ENCODE peak calls at places on chromosomes 5 and 9, in four cellular contexts. U is uterus, Q is tibial nerve, Y is IMR-90. C is an unnamed sample. For H3K4me1, the result is how much of the 10 kb centered on the place peaks cover.

GRCh38 chr9:92208693-92209524 is 84.6 kb downstream of the IARS1 start:
- DNase-seq in U (no peak), Q (no peak), Y (peak), C (no peak)

GRCh38 chr5:1537166-1538154 is 13.7 kb upstream of the LPCAT1 start:
- DNase-seq in Y (no peak), U (peak), Q (no peak), C (no peak)

GRCh38 chr9:133509179-133510083 is 15.3 kb downstream of the MYMK start:
- DNase-seq in Y (no peak), U (no peak), Q (no peak), C (peak)

GRCh38 chr5:140240987-140241706 is 61.8 kb downstream of the PFDN1 start:
- DNase-seq in U (peak), Y (peak), Q (peak), C (no peak)

GRCh38 chr5:32172908-32173393 is 1.2 kb downstream of the GOLPH3 start:
- DNase-seq in U (no peak), Q (no peak), Y (no peak), C (peak)

GRCh38 chr5:171528865-171529264 is 109.4 kb downstream of the FGF18 start:
- DNase-seq in Q (no peak), U (no peak), Y (no peak), C (no peak)

GRCh38 chr5:68376931-68377330 is 161.4 kb downstream of the PIK3R1 start:
- DNase-seq in Y (no peak), U (no peak), Q (no peak), C (no peak)

GRCh38 chr5:179371123-179371515 is 25.9 kb upstream of the ADAMTS2 start:
- DNase-seq in Y (no peak), Q (no peak), U (no peak), C (no peak)

GRCh38 chr9:104700306-104700705 is 6.0 kb downstream of the OR13D1 start:
- DNase-seq in Y (no peak), Q (no peak), U (no peak), C (no peak)

GRCh38 chr5:128673411-128673957 is 135.4 kb upstream of the FBN2 start:
- DNase-seq in Q (no peak), Y (no peak), U (no peak), C (no peak)

GRCh38 chr5:154191467-154192261 is 1.1 kb downstream of the GALNT10 start:
- DNase-seq in U (no peak), Y (peak), Q (no peak), C (no peak)

GRCh38 chr5:171614511-171614910 is 171.1 kb upstream of the SMIM23 start:
- DNase-seq in Q (no peak), U (no peak), Y (no peak), C (no peak)

GRCh38 chr9:33320568-33321261 is 30.4 kb downstream of the NFX1 start:
- DNase-seq in Y (peak), Q (no peak), U (no peak), C (no peak)

GRCh38 chr5:1437452-1437851 is 7.8 kb downstream of the SLC6A3 start:
- DNase-seq in Y (peak), Q (no peak), U (no peak), C (no peak)

GRCh38 chr5:60526336-60526875 is 173.6 kb downstream of the DEPDC1B start:
- DNase-seq in Q (no peak), Y (no peak), U (no peak), C (no peak)

GRCh38 chr9:95732803-95733686 is 142.4 kb upstream of the ERCC6L2 start:
- DNase-seq in Q (no peak), Y (no peak), U (no peak), C (no peak)

GRCh38 chr5:88760512-88760911 is 122.5 kb downstream of the MEF2C start:
- DNase-seq in Q (no peak), U (no peak), Y (no peak), C (no peak)

GRCh38 chr9:129197978-129198736 is 20.1 kb upstream of the IER5L start:
- DNase-seq in U (peak), Y (peak), Q (peak), C (no peak)

GRCh38 chr9:121277026-121277425 is 9.1 kb downstream of the GSN start:
- DNase-seq in Q (no peak), Y (no peak), U (no peak), C (no peak)

GRCh38 chr5:141003791-141004601 is 37.7 kb downstream of the PCDHAC2 start:
- DNase-seq in Y (no peak), U (no peak), Q (no peak), C (no peak)

GRCh38 chr5:160071521-160072299 is 47.5 kb downstream of the PWWP2A start:
- DNase-seq in U (peak), Y (no peak), Q (no peak), C (no peak)

GRCh38 chr9:133200631-133201030 is 8.4 kb downstream of the OBP2B start:
- DNase-seq in Y (no peak), Q (no peak), U (no peak), C (no peak)

GRCh38 chr9:97412628-97413382 is 909 bp downstream of the TDRD7 start:
- DNase-seq in Y (peak), Q (no peak), U (no peak), C (no peak)

GRCh38 chr5:60844429-60844890 is 391 bp upstream of the ELOVL7 start:
- DNase-seq in Q (no peak), Y (peak), U (no peak), C (no peak)

GRCh38 chr5:146426853-146427618 is 20.1 kb upstream of the TCERG1 start:
- DNase-seq in U (no peak), Y (peak), Q (no peak), C (peak)

GRCh38 chr5:132414634-132415377 is 45.3 kb downstream of the SLC22A5 start:
- DNase-seq in Q (no peak), U (no peak), Y (no peak), C (no peak)

GRCh38 chr5:143812085-143812705 is at the start of gene HMHB1:
- DNase-seq in U (no peak), Y (no peak), Q (no peak), C (no peak)

GRCh38 chr9:130290353-130291181 is 25.0 kb downstream of the HMCN2 start:
- DNase-seq in Q (no peak), Y (no peak), U (peak), C (no peak)

GRCh38 chr9:20989923-20990341 is 41.5 kb downstream of the HACD4 start:
- DNase-seq in U (no peak), Q (no peak), Y (no peak), C (no peak)

GRCh38 chr9:75998107-75998780 is 107.8 kb downstream of the PCSK5 start:
- DNase-seq in U (no peak), Y (no peak), Q (no peak), C (no peak)

GRCh38 chr9:13665418-13666066 is 386.1 kb upstream of the MPDZ start:
- DNase-seq in U (no peak), Y (peak), Q (no peak), C (no peak)

GRCh38 chr9:22157271-22157670 is 148.2 kb upstream of the CDKN2B start:
- DNase-seq in U (no peak), Q (no peak), Y (peak), C (no peak)

GRCh38 chr9:121972501-121972981 is 120.6 kb downstream of the TTLL11 start:
- DNase-seq in Q (no peak), U (no peak), Y (peak), C (no peak)

GRCh38 chr9:127267793-127268507 is 3.4 kb downstream of the GARNL3 start:
- DNase-seq in Y (no peak), U (no peak), Q (no peak), C (no peak)

GRCh38 chr9:127262621-127263020 is 2.0 kb upstream of the GARNL3 start:
- DNase-seq in Q (no peak), Y (peak), U (no peak), C (no peak)

GRCh38 chr9:127264462-127265040 is at the start of gene GARNL3:
- DNase-seq in Y (no peak), Q (no peak), U (no peak), C (no peak)

GRCh38 chr9:127263244-127263643 is 1.3 kb upstream of the GARNL3 start:
- DNase-seq in U (no peak), Y (no peak), Q (no peak), C (no peak)

DNA sequence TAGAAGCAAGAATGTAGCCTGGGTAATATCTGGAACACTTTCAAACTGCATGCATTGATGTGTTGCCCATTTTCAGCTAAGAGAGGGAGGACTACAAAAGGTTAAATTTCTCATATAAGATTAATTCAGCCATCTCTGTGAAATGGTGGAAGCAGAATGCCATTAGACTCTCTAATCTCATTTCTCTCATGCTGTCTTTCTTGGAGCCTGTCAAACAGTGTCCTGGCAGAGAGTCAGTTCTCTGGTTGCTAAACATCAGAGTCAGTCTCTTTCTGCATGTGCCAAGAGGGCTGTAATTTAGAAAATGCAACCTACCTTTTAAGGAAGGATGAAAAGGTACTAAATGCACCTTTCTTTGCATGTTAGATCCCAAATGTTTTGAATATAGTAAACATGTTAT is 910 bp upstream of the GARNL3 start:
- DNase-seq in U (no peak), Q (no peak), Y (peak), C (no peak)
- H3K4me1 ChIP-seq in U (under half), Q (under half), Y (under half), C (under half)

DNA sequence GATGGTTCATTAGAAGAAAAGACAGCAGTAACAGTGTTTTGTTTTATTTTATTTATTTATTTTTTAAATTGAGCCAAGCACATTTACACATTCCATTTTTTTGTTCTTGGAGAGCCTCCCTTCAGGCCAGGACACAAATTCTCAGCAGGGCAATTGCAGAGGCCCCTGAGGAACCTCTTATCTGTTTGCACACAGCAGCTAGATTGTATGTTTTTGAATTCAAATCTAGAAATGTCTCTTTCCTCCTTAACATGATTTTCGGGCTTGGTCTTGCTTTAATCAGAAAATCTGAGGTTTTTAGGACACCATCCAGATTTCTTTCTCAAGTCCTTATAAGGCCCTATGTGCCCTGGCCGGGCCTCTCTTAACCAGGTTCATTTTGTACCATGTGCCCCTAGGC is 76.0 kb downstream of the PRR16 start:
- DNase-seq in U (no peak), Q (no peak), Y (no peak), C (no peak)
- H3K4me1 ChIP-seq in U (under half), Q (under half), Y (under half), C (under half)

GRCh38 chr5:77409870-77410621 is 82.1 kb downstream of the WDR41 start:
- DNase-seq in U (no peak), Q (no peak), Y (no peak), C (no peak)
- H3K4me1 ChIP-seq in U (under half), Q (under half), Y (under half), C (under half)

DNA sequence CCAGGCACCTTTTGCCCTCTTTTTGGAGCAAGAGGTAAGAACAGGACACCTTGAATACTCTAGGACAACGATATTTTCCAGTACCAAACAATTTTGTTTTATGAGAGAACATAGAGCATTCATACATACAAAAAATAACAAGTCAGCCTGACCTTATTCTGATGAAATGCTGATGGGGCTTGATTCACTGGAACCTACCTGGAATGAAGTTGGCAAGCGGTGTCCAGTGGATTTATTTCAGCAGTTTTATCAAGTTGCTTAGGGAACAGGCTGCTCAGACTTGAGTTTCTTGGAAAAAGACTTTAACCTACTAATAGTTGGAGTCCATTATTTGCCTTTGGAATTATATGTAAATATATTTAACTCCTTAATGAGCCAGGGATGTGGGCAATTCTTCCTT is 322.0 kb downstream of the ARRDC3 start:
- DNase-seq in U (no peak), Q (no peak), Y (no peak), C (no peak)
- H3K4me1 ChIP-seq in U (under half), Q (under half), Y (under half), C (under half)

GRCh38 chr5:169862348-169862905 is 117.9 kb downstream of the INSYN2B start:
- DNase-seq in Y (peak), Q (no peak), U (no peak), C (no peak)

GRCh38 chr5:169861934-169862333 is 118.4 kb downstream of the INSYN2B start:
- DNase-seq in Q (no peak), Y (peak), U (no peak), C (no peak)

GRCh38 chr5:169861433-169861832 is 118.9 kb downstream of the INSYN2B start:
- DNase-seq in Y (peak), Q (no peak), U (no peak), C (no peak)

GRCh38 chr5:169864483-169864882 is 115.8 kb downstream of the INSYN2B start:
- DNase-seq in Y (no peak), U (no peak), Q (no peak), C (no peak)

GRCh38 chr5:169860585-169860984 is 119.7 kb downstream of the INSYN2B start:
- DNase-seq in U (no peak), Q (no peak), Y (no peak), C (no peak)
- H3K4me1 ChIP-seq in U (under half), Q (under half), Y (under half), C (under half)

DNA sequence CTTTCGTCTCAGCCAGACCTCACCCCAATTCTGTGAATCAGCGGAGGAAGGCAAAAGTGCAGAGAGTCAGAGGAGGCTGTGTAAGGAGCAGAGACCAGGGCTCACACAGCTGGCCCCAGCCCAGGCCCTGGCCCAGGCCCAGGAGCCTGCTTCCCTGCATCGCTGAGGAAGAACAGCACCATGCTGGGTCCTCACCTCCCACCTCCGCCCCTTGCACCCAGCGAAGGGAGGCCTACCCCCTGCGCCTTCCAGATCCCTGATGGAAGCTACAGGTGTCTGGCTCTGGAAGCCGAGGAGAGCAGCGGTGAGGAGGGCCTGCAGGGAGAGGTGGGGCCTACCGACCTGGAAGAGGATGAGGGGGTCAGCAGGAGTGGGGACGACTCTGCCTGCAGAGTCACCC is 22.3 kb upstream of the SYNPO start:
- DNase-seq in Q (no peak), U (peak), Y (no peak), C (no peak)
- H3K4me1 ChIP-seq in Q (half or more), U (under half), Y (under half), C (under half)

DNA sequence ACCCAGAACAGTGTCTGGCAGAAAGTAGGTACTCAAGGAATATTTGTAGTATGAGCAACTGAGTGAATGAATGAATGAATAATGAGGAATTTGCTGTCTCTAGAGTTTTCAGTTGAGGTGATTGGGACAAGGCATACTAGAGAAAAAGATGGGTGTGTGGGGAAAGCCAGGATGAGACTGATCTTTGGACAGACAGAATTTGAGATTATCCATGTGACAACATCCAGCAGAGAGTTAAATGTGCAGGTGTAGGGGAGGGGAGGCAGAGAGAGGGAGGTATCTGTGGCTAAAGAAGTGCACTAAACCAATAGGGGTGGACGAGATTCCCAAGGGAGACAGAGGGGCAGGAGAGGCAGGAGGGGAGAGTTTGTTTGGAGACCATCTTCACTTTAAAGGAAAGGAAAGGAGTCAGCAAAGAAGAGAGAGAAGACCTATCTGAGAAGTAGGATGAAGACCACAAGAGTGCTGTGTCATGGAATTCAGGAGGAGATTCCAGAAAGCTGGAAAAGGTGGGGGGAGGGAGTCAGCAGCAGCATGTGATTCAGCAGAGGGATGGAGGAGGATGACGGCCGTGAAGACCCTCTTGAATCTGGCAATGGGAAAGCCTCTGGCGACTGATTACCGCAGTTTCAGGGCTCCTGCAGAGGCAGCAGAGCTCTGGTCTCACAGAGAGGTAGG is 3.2 kb downstream of the CPLX2 start:
- DNase-seq in U (no peak), Q (no peak), Y (no peak), C (no peak)
- H3K4me1 ChIP-seq in U (under half), Q (under half), Y (under half), C (under half)